ENCODE peak calls at places on chromosomes 2 and 18, in eight cellular contexts. V is CD8-positive, alpha-beta T cell; S is left ventricle myocardium inferior; Q is right atrium auricular region; N is A549; F is lower lobe of right lung; J is neural progenitor cell; R is uterus. X is an unnamed sample.

GRCh38 chr2:295081-295480 is 7.2 kb upstream of the ALKAL2 start:
- DNase-seq in V (no peak), S (no peak), Q (no peak), N (no peak), F (no peak), J (no peak), R (no peak), X (no peak)

GRCh38 chr2:121707920-121708361 is 28.7 kb downstream of the NIFK start:
- DNase-seq in V (no peak), S (no peak), Q (no peak), N (peak), F (peak), J (no peak), R (no peak), X (no peak)

GRCh38 chr2:172098650-172099471 is 3.8 kb downstream of the DLX2 start:
- DNase-seq in V (peak), S (no peak), Q (peak), N (peak), F (no peak), J (peak), R (no peak), X (no peak)

GRCh38 chr2:37984589-37984988 is 59.5 kb downstream of the RMDN2 start:
- DNase-seq in V (no peak), S (no peak), Q (no peak), N (peak), F (no peak), J (no peak), R (no peak), X (no peak)

GRCh38 chr2:239934571-239935171 is 90.5 kb downstream of the NDUFA10 start:
- DNase-seq in V (peak), S (peak), Q (peak), N (peak), F (peak), J (peak), R (peak), X (no peak)

GRCh38 chr18:11407900-11408299 is 201.5 kb upstream of the SLC35G4 start:
- DNase-seq in V (no peak), S (no peak), Q (no peak), N (no peak), F (no peak), J (no peak), R (no peak), X (no peak)

GRCh38 chr2:239662413-239663120 is 261.7 kb upstream of the HDAC4 start:
- DNase-seq in V (no peak), S (no peak), Q (no peak), N (no peak), F (no peak), J (no peak), R (no peak), X (no peak)

GRCh38 chr2:26670931-26671460 is 21.5 kb upstream of the KCNK3 start:
- DNase-seq in V (no peak), S (no peak), Q (no peak), N (no peak), F (no peak), J (no peak), R (no peak), X (peak)

GRCh38 chr2:189305291-189305943 is 125.9 kb upstream of the COL5A2 start:
- DNase-seq in V (no peak), S (no peak), Q (no peak), N (peak), F (no peak), J (no peak), R (no peak), X (no peak)

GRCh38 chr2:166240387-166241313 is 112.8 kb upstream of the SCN1A start:
- DNase-seq in V (no peak), S (no peak), Q (no peak), N (no peak), F (no peak), J (no peak), R (no peak), X (no peak)

GRCh38 chr2:239040152-239040761 is 192.4 kb downstream of the TWIST2 start:
- DNase-seq in V (no peak), S (no peak), Q (no peak), N (no peak), F (no peak), J (no peak), R (no peak), X (no peak)

GRCh38 chr2:29519996-29520395 is 401.4 kb downstream of the ALK start:
- DNase-seq in V (no peak), S (no peak), Q (no peak), N (no peak), F (no peak), J (no peak), R (no peak), X (no peak)

GRCh38 chr2:20592106-20593071 is 58.5 kb downstream of the HS1BP3 start:
- DNase-seq in V (no peak), S (no peak), Q (no peak), N (no peak), F (peak), J (no peak), R (peak), X (no peak)

GRCh38 chr2:104420420-104420819 is 433.5 kb upstream of the POU3F3 start:
- DNase-seq in V (no peak), S (no peak), Q (no peak), N (no peak), F (no peak), J (no peak), R (no peak), X (no peak)

DNA sequence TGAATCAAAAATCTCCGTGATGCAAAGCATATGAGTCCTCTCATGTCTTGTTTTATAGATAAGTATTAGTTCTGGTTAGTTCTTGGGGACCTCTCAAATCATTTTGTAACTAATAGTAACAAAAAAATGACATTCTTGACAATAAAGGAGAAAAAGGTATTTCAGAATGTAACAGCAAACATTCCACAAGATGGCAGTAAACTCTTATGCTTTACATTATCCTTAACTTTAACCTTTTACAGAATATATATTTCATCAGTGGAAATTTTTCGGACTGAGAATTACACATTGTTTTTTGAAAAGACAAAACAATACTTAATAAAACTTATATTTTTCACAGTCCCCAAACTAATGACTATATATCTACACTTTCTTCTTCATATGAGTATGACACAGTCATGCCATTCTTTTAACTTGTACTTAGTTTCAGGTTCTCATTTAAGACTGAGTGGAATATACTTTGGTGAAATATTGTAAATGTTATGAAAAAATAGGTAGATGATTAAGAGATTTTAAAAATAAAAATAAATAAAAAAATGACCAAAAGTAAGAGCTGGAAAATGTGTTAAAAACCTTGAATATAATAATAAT is 142.9 kb upstream of the NXPH2 start:
- DNase-seq in V (no peak), S (no peak), Q (no peak), N (peak), F (no peak), J (peak), R (no peak), X (no peak)
- TF ChIP-seq CTCF in V (no peak), S (peak), Q (no peak), N (peak), F (no peak), J (peak), R (no peak), X (peak)

DNA sequence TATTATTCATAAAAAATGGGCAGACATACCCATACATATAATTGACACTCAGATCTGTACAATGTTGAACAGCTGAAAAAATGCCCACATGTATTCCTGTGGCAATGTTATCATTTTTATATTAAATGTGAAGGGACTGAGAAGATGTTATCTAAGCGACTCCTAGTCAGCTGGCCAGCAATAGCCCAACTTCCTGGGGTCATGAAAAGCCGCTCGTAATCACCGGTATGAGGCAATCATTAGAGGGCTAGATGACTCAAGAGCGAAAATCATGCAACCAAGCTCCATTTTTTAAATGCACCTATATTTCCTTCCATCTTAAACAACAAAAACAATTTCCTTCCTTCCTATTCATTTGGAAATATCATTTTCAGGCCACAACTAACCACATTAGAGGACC is 274.6 kb upstream of the CCDC68 start:
- DNase-seq in V (no peak), S (no peak), Q (no peak), N (no peak), F (no peak), J (no peak), R (no peak), X (no peak)
- H3K4me3 ChIP-seq in V (no peak), S (no peak), Q (no peak), N (no peak), F (no peak), J (no peak), R (no peak), X (no peak)

GRCh38 chr2:60659026-60659425 is 97.0 kb upstream of the PAPOLG start:
- DNase-seq in V (no peak), S (no peak), Q (no peak), N (no peak), F (no peak), J (no peak), R (no peak), X (no peak)
- TF ChIP-seq CTCF in V (no peak), S (no peak), Q (no peak), N (no peak), F (no peak), J (peak), R (no peak), X (peak)

DNA sequence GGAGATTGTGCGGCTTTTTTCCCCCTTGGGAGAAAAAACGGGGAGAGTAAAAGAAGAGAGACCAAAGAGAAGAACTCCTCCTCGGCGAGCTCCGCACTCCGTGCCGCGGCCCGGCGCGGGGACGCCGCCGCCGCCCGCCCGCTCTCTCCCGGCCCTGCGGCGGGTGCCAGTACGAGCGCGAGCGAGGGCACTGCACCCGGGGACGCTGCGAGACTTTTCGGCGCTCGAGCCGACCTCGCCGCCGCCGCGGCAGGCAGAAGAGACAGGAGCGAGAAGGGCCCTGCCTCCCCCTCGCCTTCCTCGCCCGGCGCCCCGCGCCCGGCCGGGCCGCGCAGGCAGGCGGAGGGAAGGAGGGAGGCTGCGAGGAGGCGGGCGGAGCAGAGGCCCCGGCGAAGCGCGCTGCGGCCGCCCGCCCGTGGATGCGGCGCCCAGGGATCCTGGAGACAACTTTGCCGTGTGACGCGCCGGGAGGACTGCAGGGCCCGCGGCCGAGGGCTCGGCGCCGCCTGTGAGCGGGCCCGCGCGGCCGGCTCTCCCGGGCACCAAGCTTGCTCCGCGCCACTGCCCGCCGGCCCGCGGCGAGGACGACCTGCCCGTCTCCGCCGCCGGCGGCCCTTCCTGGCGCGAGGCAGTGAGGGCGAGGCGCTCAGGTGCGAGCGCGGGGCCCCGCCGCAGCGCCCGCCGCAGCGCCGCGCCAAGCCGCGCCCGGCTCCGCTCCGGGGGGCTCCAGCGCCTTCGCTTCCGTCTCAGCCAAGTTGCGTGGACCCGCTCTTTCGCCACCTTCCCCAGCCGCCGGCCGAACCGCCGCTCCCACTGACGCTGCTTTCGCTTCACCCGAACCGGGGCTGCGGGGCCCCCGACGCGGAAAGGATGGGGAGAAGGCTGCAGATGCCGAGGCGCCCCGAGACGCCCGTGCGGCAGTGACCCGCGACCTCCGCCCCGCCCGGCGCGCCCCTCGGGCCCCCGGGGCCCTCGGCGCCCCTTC is 653 bp upstream of the INHBB start:
- DNase-seq in V (no peak), S (no peak), Q (no peak), N (peak), F (no peak), J (peak), R (no peak), X (no peak)
- H3K4me3 ChIP-seq in V (peak), S (peak), Q (peak), N (peak), F (peak), J (peak), R (peak), X (peak)

DNA sequence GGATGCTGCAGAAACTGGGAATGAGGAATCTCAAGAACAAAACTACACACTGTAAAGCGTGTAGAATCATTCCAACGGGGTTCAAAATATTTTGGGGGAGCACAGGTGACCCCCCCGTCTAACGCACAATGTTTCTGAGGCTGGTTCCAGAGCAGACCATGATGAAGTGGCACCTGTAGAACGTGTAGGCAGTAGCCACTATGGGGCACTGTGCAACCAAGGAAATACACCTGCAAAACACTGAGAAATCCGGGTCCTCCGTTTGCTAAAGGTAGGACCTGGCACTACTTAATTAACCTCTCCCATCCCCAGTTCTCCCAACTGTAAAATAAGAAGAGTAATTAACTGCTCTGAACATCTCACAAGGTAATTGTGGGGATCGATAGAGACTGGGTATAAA is 22.6 kb downstream of the ST6GAL2 start:
- DNase-seq in V (no peak), S (no peak), Q (no peak), N (peak), F (no peak), J (peak), R (no peak), X (no peak)
- TF ChIP-seq CTCF in V (no peak), S (peak), Q (no peak), N (peak), F (no peak), J (peak), R (no peak), X (peak)

GRCh38 chr18:28175047-28175929 is 1.6 kb downstream of the CDH2 start:
- DNase-seq in V (no peak), S (peak), Q (no peak), N (peak), F (no peak), J (peak), R (peak), X (no peak)
- H3K4me3 ChIP-seq in V (no peak), S (peak), Q (peak), N (peak), F (no peak), J (peak), R (peak), X (no peak)